ENCODE peak calls at places on chromosomes 16 and 17, in eight cellular contexts. K is CD8-positive, alpha-beta memory T cell; B is myocyte; C is activated T-helper 9 cell treated with anti-CD3 and anti-CD28 coated beads, Interleukin-2, amount 50 U/mL, for 16 hours; E is heart right ventricle; D is activated T-cell treated with anti-CD3 and anti-CD28 coated beads, Interleukin-2, amount 50 U/mL, for 48 hours; F is sciatic nerve; S is nucleus accumbens. H is an unnamed sample.

GRCh38 chr17:80618304-80618703 is 73.7 kb downstream of the RPTOR start:
- DNase-seq in E (no peak), D (no peak), B (no peak), S (no peak), K (no peak), F (no peak), C (no peak), H (no peak)

GRCh38 chr17:58254803-58255202 is 16.4 kb downstream of the LPO start:
- DNase-seq in D (peak; percentile 14), K (no peak), C (no peak), F (no peak), B (no peak), S (no peak), E (no peak), H (no peak)

GRCh38 chr17:32276217-32276616 is 10.6 kb downstream of the RHBDL3 start:
- DNase-seq in S (no peak), D (no peak), E (no peak), B (peak; percentile 69), F (no peak), K (no peak), C (no peak), H (no peak)

GRCh38 chr17:9322298-9322697 is 253.3 kb downstream of the STX8 start:
- DNase-seq in E (no peak), C (no peak), B (no peak), F (no peak), K (no peak), S (no peak), D (no peak), H (no peak)

GRCh38 chr17:1473170-1473569 is 17.1 kb upstream of the CRK start:
- DNase-seq in B (no peak), S (no peak), D (no peak), F (no peak), K (no peak), E (no peak), C (no peak), H (no peak)

GRCh38 chr17:49555495-49556018 is 20.1 kb upstream of the NXPH3 start:
- DNase-seq in D (no peak), K (no peak), C (no peak), B (no peak), F (peak; percentile 70), S (no peak), E (no peak), H (peak; percentile 78)

GRCh38 chr16:3032624-3033023 is 4.1 kb downstream of the BICDL2 start:
- DNase-seq in K (no peak), C (no peak), S (no peak), F (no peak), E (no peak), B (no peak), D (no peak), H (no peak)

GRCh38 chr16:22192261-22193133 is 13.6 kb upstream of the EEF2K start:
- DNase-seq in E (peak; percentile 72), D (peak; percentile 78), B (peak; percentile 94), S (peak; percentile 46), K (peak; percentile 88), F (peak; percentile 90), C (peak; percentile 63), H (peak; percentile 92)

GRCh38 chr17:59311051-59311468 is 20.4 kb upstream of the YPEL2 start:
- DNase-seq in B (peak; percentile 73), K (peak; percentile 51), F (no peak), D (peak; percentile 35), S (peak; percentile 19), E (no peak), C (no peak), H (no peak)

GRCh38 chr16:66711581-66711980 is 15.0 kb upstream of the CMTM4 start:
- DNase-seq in B (no peak), K (no peak), F (no peak), D (no peak), E (no peak), C (no peak), S (no peak), H (no peak)

GRCh38 chr16:55495616-55496289 is 13.1 kb upstream of the LPCAT2 start:
- DNase-seq in S (no peak), C (no peak), D (no peak), F (no peak), B (no peak), E (no peak), K (no peak), H (no peak)

GRCh38 chr17:31680126-31680525 is 178.9 kb downstream of the COPRS start:
- DNase-seq in B (no peak), D (peak; percentile 60), C (no peak), F (no peak), E (no peak), K (no peak), S (no peak), H (no peak)

GRCh38 chr16:47979783-47980182 is 176.0 kb downstream of the ABCC12 start:
- DNase-seq in K (no peak), E (no peak), C (no peak), S (no peak), D (no peak), B (peak; percentile 30), F (no peak), H (no peak)

GRCh38 chr17:17824780-17825614 is 11.8 kb downstream of the SREBF1 start:
- DNase-seq in E (no peak), C (no peak), D (peak; percentile 34), F (no peak), K (no peak), B (no peak), S (no peak), H (no peak)

GRCh38 chr17:17391575-17392370 is 85.0 kb upstream of the MED9 start:
- DNase-seq in B (no peak), F (no peak), K (peak; percentile 78), D (peak; percentile 62), C (peak; percentile 32), E (no peak), S (no peak), H (no peak)

GRCh38 chr17:15343749-15344148 is 2.4 kb upstream of the TEKT3 start:
- DNase-seq in B (no peak), F (no peak), S (no peak), E (no peak), C (no peak), D (no peak), K (no peak), H (no peak)

GRCh38 chr17:42431758-42432161 is 8.7 kb upstream of the CAVIN1 start:
- DNase-seq in S (no peak), E (no peak), K (no peak), D (no peak), C (no peak), B (no peak), F (peak; percentile 74), H (no peak)

GRCh38 chr17:52762147-52762793 is 603.8 kb upstream of the CA10 start:
- DNase-seq in B (no peak), C (no peak), F (no peak), E (peak; percentile 21), D (no peak), K (no peak), S (no peak), H (no peak)

GRCh38 chr16:76535-77272 is 1.3 kb upstream of the MPG start:
- DNase-seq in B (peak; percentile 92), C (no peak), E (peak; percentile 87), D (no peak), F (peak; percentile 86), K (no peak), S (peak; percentile 35), H (no peak)

GRCh38 chr16:11273721-11274324 is 394 bp upstream of the PRM3 start:
- DNase-seq in D (no peak), E (no peak), S (no peak), K (no peak), B (no peak), C (no peak), F (no peak), H (no peak)

GRCh38 chr17:70110443-70110880 is 35.4 kb downstream of the KCNJ16 start:
- DNase-seq in B (peak; percentile 52), S (no peak), E (no peak), K (no peak), D (no peak), C (no peak), F (no peak), H (no peak)

GRCh38 chr17:2111691-2112090 is 56.8 kb downstream of the HIC1 start:
- DNase-seq in K (no peak), E (no peak), S (no peak), B (no peak), D (no peak), F (no peak), C (no peak), H (no peak)

H was measured in mesenteric fat pad.